ENCODE peak calls at places on chromosomes 12 and 14, in ten cellular contexts. S is HuH-7; E is lung microvascular endothelial cell; F is pons; X is heart left ventricle; H is HT-29; K is ACHN; M is GM13977; B is activated CD4-positive, alpha-beta T cell treated with anti-CD3 and anti-CD28 coated beads, Interleukin-2, amount 50 U/mL, for 1 hour; N is HFFc6. L is an unnamed sample.

GRCh38 chr14:88551094-88551870 is 3.5 kb downstream of the PTPN21 start:
- DNase-seq in S (peak), E (peak), F (peak), X (peak), H (peak), K (peak), M (no peak), B (peak), N (peak), L (no peak)

GRCh38 chr12:102347761-102348160 is 132.6 kb downstream of the IGF1 start:
- DNase-seq in S (no peak), E (no peak), F (no peak), X (no peak), H (no peak), K (no peak), M (no peak), B (no peak), N (no peak), L (no peak)

GRCh38 chr12:109568486-109568885 is 4.8 kb downstream of the MMAB start:
- DNase-seq in S (no peak), E (no peak), F (no peak), X (no peak), H (no peak), K (no peak), M (no peak), B (no peak), N (no peak), L (no peak)

GRCh38 chr14:88737245-88737644 is 55.5 kb downstream of the EML5 start:
- DNase-seq in S (no peak), E (no peak), F (no peak), X (no peak), H (no peak), K (no peak), M (no peak), B (no peak), N (no peak), L (no peak)

GRCh38 chr12:15963271-15963670 is 52.1 kb downstream of the DERA start:
- DNase-seq in S (no peak), E (no peak), F (no peak), X (no peak), H (peak), K (peak), M (no peak), B (no peak), N (peak), L (no peak)

GRCh38 chr12:77049767-77050353 is 15.5 kb downstream of the E2F7 start:
- DNase-seq in S (peak), E (peak), F (peak), X (no peak), H (peak), K (peak), M (peak), B (no peak), N (peak), L (peak)

GRCh38 chr12:92582466-92582865 is 120.3 kb upstream of the PLEKHG7 start:
- DNase-seq in S (no peak), E (no peak), F (no peak), X (no peak), H (no peak), K (no peak), M (no peak), B (no peak), N (no peak), L (no peak)

GRCh38 chr12:46963977-46964376 is 115.4 kb upstream of the PCED1B start:
- DNase-seq in S (no peak), E (no peak), F (peak), X (peak), H (no peak), K (no peak), M (no peak), B (no peak), N (no peak), L (no peak)

GRCh38 chr14:104162495-104162894 is 24.1 kb downstream of the KIF26A start:
- DNase-seq in S (no peak), E (no peak), F (no peak), X (no peak), H (no peak), K (no peak), M (no peak), B (no peak), N (no peak), L (no peak)

GRCh38 chr12:863285-863684 is 86.2 kb downstream of the RAD52 start:
- DNase-seq in S (no peak), E (no peak), F (no peak), X (no peak), H (no peak), K (no peak), M (no peak), B (no peak), N (no peak), L (no peak)

GRCh38 chr12:10366875-10367274 is 23.0 kb downstream of the KLRK1 start:
- DNase-seq in S (no peak), E (no peak), F (peak), X (no peak), H (peak), K (peak), M (no peak), B (no peak), N (peak), L (no peak)

GRCh38 chr14:52547526-52547925 is 4.8 kb downstream of the TXNDC16 start:
- DNase-seq in S (no peak), E (peak), F (no peak), X (no peak), H (no peak), K (no peak), M (no peak), B (no peak), N (no peak), L (no peak)

GRCh38 chr12:57190037-57190436 is 26.6 kb upstream of the NXPH4 start:
- DNase-seq in S (no peak), E (peak), F (peak), X (peak), H (no peak), K (no peak), M (no peak), B (no peak), N (no peak), L (no peak)

GRCh38 chr12:91104812-91105466 is 6.4 kb downstream of the LUM start:
- DNase-seq in S (no peak), E (no peak), F (no peak), X (no peak), H (no peak), K (no peak), M (no peak), B (no peak), N (no peak), L (no peak)

GRCh38 chr14:66495214-66496098 is 9.3 kb downstream of the CCDC196 start:
- DNase-seq in S (peak), E (peak), F (peak), X (peak), H (peak), K (peak), M (peak), B (peak), N (peak), L (peak)

L was measured in GM12878.